ENCODE peak calls at places on chromosomes 16 and 17, in nine cellular contexts. M is CD4-positive, CD25-positive, alpha-beta regulatory T cell; N is uterus; T is GM23338; L is transverse colon; A is keratinocyte; O is tibial artery; C is cardiac muscle cell; V is GM23248. W is an unnamed sample.

GRCh38 chr16:57411362-57411976 is 6.9 kb downstream of the CCL17 start:
- DNase-seq in M (no peak), N (no peak), V (no peak), A (no peak), T (no peak), O (no peak), L (no peak), C (no peak), W (no peak)

GRCh38 chr17:62995377-62995885 is 29.4 kb downstream of the TANC2 start:
- DNase-seq in T (peak; percentile 69), C (peak; percentile 70), A (no peak), N (no peak), M (no peak), O (no peak), L (peak; percentile 29), V (peak; percentile 49), W (no peak)

GRCh38 chr16:70685938-70686375 is at the start of gene MTSS2:
- DNase-seq in N (peak; percentile 90), O (peak; percentile 95), C (peak; percentile 91), V (peak; percentile 95), A (no peak), L (peak; percentile 77), T (peak; percentile 92), M (no peak), W (peak; percentile 26)

GRCh38 chr16:27526169-27526568 is 23.5 kb downstream of the GTF3C1 start:
- DNase-seq in V (no peak), T (no peak), C (peak; percentile 24), M (no peak), L (no peak), N (no peak), O (no peak), A (no peak), W (no peak)

GRCh38 chr17:40545660-40546059 is 19.6 kb downstream of the CCR7 start:
- DNase-seq in M (no peak), A (no peak), T (no peak), L (peak; percentile 1), N (peak; percentile 12), C (no peak), V (no peak), O (peak; percentile 62), W (no peak)

GRCh38 chr16:10120953-10121352 is 61.3 kb downstream of the GRIN2A start:
- DNase-seq in N (no peak), T (no peak), V (no peak), L (no peak), C (no peak), A (no peak), O (no peak), M (no peak), W (no peak)

GRCh38 chr17:1830288-1830687 is 483 bp downstream of the RPA1 start:
- DNase-seq in O (no peak), M (peak; percentile 7), N (no peak), C (peak; percentile 4), L (peak; percentile 13), V (peak; percentile 35), T (peak; percentile 62), A (no peak), W (no peak)

GRCh38 chr16:10565167-10565566 is 15.2 kb downstream of the EMP2 start:
- DNase-seq in A (no peak), L (no peak), N (no peak), T (no peak), C (no peak), M (no peak), O (no peak), V (no peak), W (no peak)

GRCh38 chr17:6870841-6871240 is 39.3 kb upstream of the TEKT1 start:
- DNase-seq in L (no peak), M (no peak), V (no peak), C (peak; percentile 35), O (no peak), T (no peak), A (no peak), N (no peak), W (no peak)

GRCh38 chr17:6868579-6868978 is 37.0 kb upstream of the TEKT1 start:
- DNase-seq in C (no peak), N (no peak), L (no peak), M (no peak), T (no peak), O (no peak), V (no peak), A (peak; percentile 23), W (no peak)

GRCh38 chr17:6872941-6873340 is 41.4 kb upstream of the TEKT1 start:
- DNase-seq in N (no peak), V (no peak), C (no peak), A (no peak), L (no peak), O (no peak), M (no peak), T (no peak), W (no peak)
- H3K27ac ChIP-seq in N (no peak overlapping the region), V (no peak overlapping the region), C (no peak overlapping the region), A (peak overlapping the region; percentile 90), L (no peak overlapping the region), O (no peak overlapping the region), M (no peak overlapping the region), T (no peak overlapping the region), W (no peak overlapping the region)

DNA sequence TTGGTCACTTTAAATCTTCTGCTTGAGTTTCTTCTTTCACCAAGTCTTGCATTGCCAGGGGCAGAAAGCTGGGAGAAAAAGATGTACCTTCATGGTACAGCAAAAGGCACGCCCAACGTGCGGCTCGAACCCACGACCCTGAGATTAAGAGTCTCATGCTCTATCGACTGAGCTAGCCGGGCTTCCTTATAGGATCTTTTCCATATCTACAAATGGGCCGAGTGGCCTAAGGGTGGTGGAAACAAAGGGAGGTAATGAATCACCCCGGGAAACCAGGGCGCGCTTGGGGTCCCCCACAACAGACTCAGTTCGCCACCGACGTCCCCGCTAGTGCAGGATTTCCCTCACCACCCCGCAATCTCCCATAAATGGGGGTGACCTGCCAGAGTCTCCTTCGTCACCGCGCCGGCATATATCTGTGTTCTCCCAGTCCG is 7.5 kb upstream of the OR1F1 start:
- DNase-seq in V (no peak), N (no peak), M (no peak), A (no peak), C (no peak), L (no peak), O (no peak), T (peak; percentile 77), W (no peak)
- H3K27me3 ChIP-seq in V (peaks cover 35% of the 10 kb centered on the region), N (peaks cover 5% of the 10 kb centered on the region), M (peaks cover 45% of the 10 kb centered on the region), A (no peaks in the 10 kb centered on the region), C (peaks cover 99% of the 10 kb centered on the region), L (peaks cover 100% of the 10 kb centered on the region), O (peaks cover 100% of the 10 kb centered on the region), T (peaks cover 26% of the 10 kb centered on the region), W (peaks cover 45% of the 10 kb centered on the region)

GRCh38 chr17:57915532-57915931 is 39.7 kb downstream of the CUEDC1 start:
- DNase-seq in N (no peak), O (no peak), T (no peak), M (no peak), C (no peak), L (no peak), V (no peak), A (no peak), W (no peak)

GRCh38 chr17:57915980-57916757 is 39.0 kb downstream of the CUEDC1 start:
- DNase-seq in V (no peak), N (no peak), M (no peak), C (no peak), A (no peak), T (peak; percentile 83), L (no peak), O (no peak), W (no peak)

GRCh38 chr17:57916925-57917858 is 38.0 kb downstream of the CUEDC1 start:
- DNase-seq in A (no peak), L (no peak), O (no peak), M (no peak), T (no peak), C (no peak), V (no peak), N (no peak), W (no peak)

GRCh38 chr17:57919912-57920311 is 35.3 kb downstream of the CUEDC1 start:
- DNase-seq in T (no peak), V (no peak), M (no peak), N (no peak), A (no peak), C (no peak), L (no peak), O (no peak), W (no peak)

DNA sequence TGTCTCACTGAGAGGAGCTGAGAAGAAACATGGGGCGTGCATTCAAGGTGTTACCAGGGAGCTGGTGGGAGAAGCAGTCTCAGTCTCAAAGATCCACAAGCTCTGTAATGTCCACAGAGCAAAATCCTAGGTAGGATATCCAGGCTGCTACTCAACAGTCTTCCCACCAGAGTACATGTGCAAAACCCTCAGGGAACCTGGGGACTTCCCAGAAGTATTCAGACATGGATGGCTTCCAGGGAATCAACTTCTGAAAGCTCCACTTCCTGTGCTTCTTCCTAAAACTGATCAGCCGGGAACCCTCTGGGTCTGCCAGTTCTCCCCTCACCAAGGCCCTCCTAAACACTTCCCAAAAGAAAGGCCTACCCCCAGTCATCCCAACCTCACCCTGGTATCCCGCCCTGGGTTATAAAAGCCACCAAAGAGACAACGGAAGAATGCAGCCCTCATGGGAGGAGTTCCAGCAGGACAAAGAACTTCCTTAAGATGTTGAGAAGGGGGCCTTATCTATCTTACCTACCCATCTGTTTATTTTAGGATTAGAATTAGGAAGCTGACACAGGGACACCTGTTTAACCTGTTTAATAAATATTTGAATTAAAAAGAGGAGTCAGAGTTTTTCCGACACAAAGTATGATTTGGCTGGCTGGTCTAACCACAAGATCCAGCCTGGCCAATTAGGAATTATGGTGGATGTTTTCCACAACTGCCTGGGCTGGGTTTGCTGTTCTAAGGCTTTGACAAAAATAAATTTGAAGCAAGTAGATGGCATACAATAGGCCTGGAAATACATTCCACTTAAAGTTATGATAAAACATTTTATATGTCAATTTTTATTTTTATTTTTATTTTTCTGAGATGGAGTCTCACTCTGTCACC is 37.0 kb downstream of the CUEDC1 start:
- DNase-seq in M (no peak), T (no peak), A (no peak), C (peak; percentile 45), L (no peak), V (peak; percentile 46), N (no peak), O (no peak), W (no peak)
- H3K4me1 ChIP-seq in M (no peaks in the 10 kb centered on the region), T (peaks cover 27% of the 10 kb centered on the region), A (peaks cover 12% of the 10 kb centered on the region), C (peaks cover 24% of the 10 kb centered on the region), L (peaks cover 51% of the 10 kb centered on the region), V (peaks cover 22% of the 10 kb centered on the region), N (peaks cover 12% of the 10 kb centered on the region), O (peaks cover 82% of the 10 kb centered on the region), W (no peaks in the 10 kb centered on the region)

GRCh38 chr16:1492923-1493745 is at the start of gene TELO2:
- DNase-seq in O (peak; percentile 85), N (peak; percentile 82), A (peak; percentile 21), C (peak; percentile 86), M (peak; percentile 84), V (peak; percentile 90), L (peak; percentile 86), T (peak; percentile 82), W (peak; percentile 93)

GRCh38 chr16:1493746-1494094 is 560 bp downstream of the TELO2 start:
- DNase-seq in L (no peak), N (no peak), C (no peak), A (no peak), V (peak; percentile 61), O (no peak), M (no peak), T (peak; percentile 43), W (no peak)

GRCh38 chr16:1494711-1495110 is 1.6 kb downstream of the TELO2 start:
- DNase-seq in C (peak; percentile 14), M (no peak), O (no peak), T (no peak), A (no peak), V (peak; percentile 58), L (no peak), N (no peak), W (no peak)

GRCh38 chr16:1495281-1496262 is 2.4 kb downstream of the TELO2 start:
- DNase-seq in V (no peak), T (no peak), C (no peak), O (no peak), L (no peak), A (no peak), M (no peak), N (peak; percentile 15), W (no peak)

GRCh38 chr16:1494129-1494640 is 1.0 kb downstream of the TELO2 start:
- DNase-seq in T (peak; percentile 56), L (peak; percentile 32), V (peak; percentile 92), A (no peak), N (peak; percentile 62), O (peak; percentile 81), C (peak; percentile 88), M (no peak), W (no peak)
- H3K27ac ChIP-seq in T (no peak overlapping the region), L (peak overlapping the region; percentile 85), V (peak overlapping the region; percentile 73), A (no peak overlapping the region), N (peak overlapping the region; percentile 90), O (peak overlapping the region; percentile 6), C (no peak overlapping the region), M (no peak overlapping the region), W (no peak overlapping the region)

W was measured in CD8-positive, alpha-beta T cell.